ENCODE peak calls at places on chromosomes 5 and 9, in four cellular contexts. One of them, this sample, is unnamed.

GRCh38 chr9:98972641-98973545 is 29.2 kb downstream of the COL15A1 start:
- DNase-seq in NAMALWA: no peak
- DNase-seq in AG09309: no peak
- DNase-seq in stimulated activated CD4-positive, alpha-beta T cell treated with anti-CD3 and anti-CD28 coated beads, Interleukin-2, amount 100 ng/mL, for 48 hours: no peak
- DNase-seq in this sample: no peak

GRCh38 chr5:64625678-64626077 is 64.6 kb upstream of the SHISAL2B start:
- DNase-seq in NAMALWA: no peak
- DNase-seq in AG09309: no peak
- DNase-seq in stimulated activated CD4-positive, alpha-beta T cell treated with anti-CD3 and anti-CD28 coated beads, Interleukin-2, amount 100 ng/mL, for 48 hours: no peak
- DNase-seq in this sample: no peak

GRCh38 chr5:849651-850301 is 1.0 kb downstream of the ZDHHC11 start:
- DNase-seq in NAMALWA: no peak
- DNase-seq in AG09309: no peak
- DNase-seq in stimulated activated CD4-positive, alpha-beta T cell treated with anti-CD3 and anti-CD28 coated beads, Interleukin-2, amount 100 ng/mL, for 48 hours: no peak
- DNase-seq in this sample: no peak

GRCh38 chr5:96157841-96158291 is 196.2 kb upstream of the ELL2 start:
- DNase-seq in NAMALWA: no peak
- DNase-seq in AG09309: no peak
- DNase-seq in stimulated activated CD4-positive, alpha-beta T cell treated with anti-CD3 and anti-CD28 coated beads, Interleukin-2, amount 100 ng/mL, for 48 hours: no peak
- DNase-seq in this sample: no peak

GRCh38 chr9:111959468-111959941 is 62.9 kb downstream of the UGCG start:
- DNase-seq in NAMALWA: no peak
- DNase-seq in AG09309: peak
- DNase-seq in stimulated activated CD4-positive, alpha-beta T cell treated with anti-CD3 and anti-CD28 coated beads, Interleukin-2, amount 100 ng/mL, for 48 hours: no peak
- DNase-seq in this sample: no peak

GRCh38 chr9:68768619-68769018 is 63.6 kb downstream of the PIP5K1B start:
- DNase-seq in NAMALWA: no peak
- DNase-seq in AG09309: no peak
- DNase-seq in stimulated activated CD4-positive, alpha-beta T cell treated with anti-CD3 and anti-CD28 coated beads, Interleukin-2, amount 100 ng/mL, for 48 hours: no peak
- DNase-seq in this sample: no peak

GRCh38 chr5:154365823-154366222 is 80.0 kb upstream of the SAP30L start:
- DNase-seq in NAMALWA: no peak
- DNase-seq in AG09309: no peak
- DNase-seq in stimulated activated CD4-positive, alpha-beta T cell treated with anti-CD3 and anti-CD28 coated beads, Interleukin-2, amount 100 ng/mL, for 48 hours: no peak
- DNase-seq in this sample: no peak

GRCh38 chr5:18483386-18483785 is 849.1 kb downstream of the TAF11L14 start:
- DNase-seq in NAMALWA: no peak
- DNase-seq in AG09309: no peak
- DNase-seq in stimulated activated CD4-positive, alpha-beta T cell treated with anti-CD3 and anti-CD28 coated beads, Interleukin-2, amount 100 ng/mL, for 48 hours: no peak
- DNase-seq in this sample: no peak

GRCh38 chr5:150180241-150181027 is 9.4 kb upstream of the SLC6A7 start:
- DNase-seq in NAMALWA: no peak
- DNase-seq in AG09309: no peak
- DNase-seq in stimulated activated CD4-positive, alpha-beta T cell treated with anti-CD3 and anti-CD28 coated beads, Interleukin-2, amount 100 ng/mL, for 48 hours: no peak
- DNase-seq in this sample: no peak

GRCh38 chr9:20872340-20872977 is 159.0 kb downstream of the HACD4 start:
- DNase-seq in NAMALWA: no peak
- DNase-seq in AG09309: peak
- DNase-seq in stimulated activated CD4-positive, alpha-beta T cell treated with anti-CD3 and anti-CD28 coated beads, Interleukin-2, amount 100 ng/mL, for 48 hours: no peak
- DNase-seq in this sample: no peak

GRCh38 chr9:95729066-95729465 is 146.4 kb upstream of the ERCC6L2 start:
- DNase-seq in NAMALWA: no peak
- DNase-seq in AG09309: no peak
- DNase-seq in stimulated activated CD4-positive, alpha-beta T cell treated with anti-CD3 and anti-CD28 coated beads, Interleukin-2, amount 100 ng/mL, for 48 hours: no peak
- DNase-seq in this sample: no peak

GRCh38 chr5:121668635-121669034 is 183.0 kb upstream of the FTMT start:
- DNase-seq in NAMALWA: no peak
- DNase-seq in AG09309: no peak
- DNase-seq in stimulated activated CD4-positive, alpha-beta T cell treated with anti-CD3 and anti-CD28 coated beads, Interleukin-2, amount 100 ng/mL, for 48 hours: no peak
- DNase-seq in this sample: no peak

GRCh38 chr5:157290981-157291711 is 25.2 kb downstream of the CYFIP2 start:
- DNase-seq in NAMALWA: peak
- DNase-seq in AG09309: no peak
- DNase-seq in stimulated activated CD4-positive, alpha-beta T cell treated with anti-CD3 and anti-CD28 coated beads, Interleukin-2, amount 100 ng/mL, for 48 hours: no peak
- DNase-seq in this sample: no peak

GRCh38 chr9:33114746-33115145 is 38.3 kb upstream of the SMU1 start:
- DNase-seq in NAMALWA: no peak
- DNase-seq in AG09309: no peak
- DNase-seq in stimulated activated CD4-positive, alpha-beta T cell treated with anti-CD3 and anti-CD28 coated beads, Interleukin-2, amount 100 ng/mL, for 48 hours: no peak
- DNase-seq in this sample: no peak